ENCODE peak calls at places on chromosomes 4 and X, in nine cellular contexts. F is CD4-positive, alpha-beta T cell; G is endothelial cell; K is nephron progenitor cell; U is HCT116; E is GM20000; P is psoas muscle; X is AG04450; S is neural crest cell. J is an unnamed sample.

GRCh38 chrX:19344661-19345060 is 934 bp downstream of the PDHA1 start:
- DNase-seq in S (no peak), F (no peak), K (no peak), X (no peak), U (no peak), G (no peak), E (no peak), P (no peak), J (no peak)

GRCh38 chrX:47175588-47175980 is 18.0 kb upstream of the UBA1 start:
- DNase-seq in F (no peak), S (no peak), K (no peak), E (no peak), G (no peak), P (no peak), X (no peak), U (no peak), J (no peak)

GRCh38 chr4:54668031-54668611 is 10.4 kb downstream of the KIT start:
- DNase-seq in P (no peak), S (no peak), X (no peak), F (no peak), K (no peak), G (no peak), E (no peak), U (no peak), J (no peak)

GRCh38 chrX:69076084-69076483 is 89.2 kb downstream of the PJA1 start:
- DNase-seq in X (no peak), K (no peak), P (no peak), G (no peak), E (no peak), S (no peak), F (no peak), U (no peak), J (no peak)

GRCh38 chr4:71882113-71882512 is 98.2 kb upstream of the GC start:
- DNase-seq in F (no peak), S (no peak), X (no peak), U (no peak), K (no peak), P (no peak), E (no peak), G (no peak), J (no peak)

GRCh38 chr4:54897590-54897989 is 227.8 kb downstream of the KDR start:
- DNase-seq in P (no peak), S (no peak), X (no peak), U (no peak), K (no peak), F (no peak), G (no peak), E (no peak), J (no peak)

GRCh38 chr4:130747842-130748241 is 1651.9 kb downstream of the C4orf33 start:
- DNase-seq in F (no peak), E (no peak), S (no peak), U (peak; percentile 1), X (no peak), G (no peak), P (no peak), K (no peak), J (no peak)

GRCh38 chrX:150463566-150463965 is 100.4 kb downstream of the MAMLD1 start:
- DNase-seq in S (no peak), E (no peak), X (no peak), U (no peak), G (no peak), K (no peak), F (no peak), P (no peak), J (no peak)

GRCh38 chrX:5568934-5569333 is 659.7 kb downstream of the NLGN4X start:
- DNase-seq in S (no peak), U (no peak), X (no peak), G (no peak), P (no peak), K (no peak), E (no peak), F (no peak), J (no peak)

GRCh38 chrX:132956421-132957210 is 1.8 kb downstream of the HS6ST2 start:
- DNase-seq in K (peak; percentile 58), G (peak; percentile 5), P (peak; percentile 13), S (peak; percentile 31), E (peak; percentile 7), F (no peak), X (no peak), U (no peak), J (peak; percentile 28)

GRCh38 chr4:25500626-25501318 is 123.7 kb downstream of the ANAPC4 start:
- DNase-seq in E (no peak), X (no peak), G (no peak), U (no peak), F (no peak), P (no peak), K (no peak), S (no peak), J (no peak)

GRCh38 chrX:42943051-42943450 is 165.1 kb upstream of the PPP1R2C start:
- DNase-seq in X (no peak), F (no peak), U (no peak), K (no peak), G (no peak), E (no peak), S (no peak), P (no peak), J (no peak)

GRCh38 chr4:184807797-184808718 is 17.7 kb downstream of the ACSL1 start:
- DNase-seq in E (no peak), X (peak; percentile 66), K (no peak), F (no peak), G (no peak), U (no peak), P (peak; percentile 39), S (peak; percentile 56), J (no peak)

GRCh38 chr4:88244821-88245579 is 39.4 kb downstream of the PPM1K start:
- DNase-seq in E (no peak), P (peak; percentile 77), G (no peak), F (no peak), U (no peak), S (no peak), K (no peak), X (no peak), J (no peak)

GRCh38 chr4:113646456-113646809 is 115.1 kb downstream of the CAMK2D start:
- DNase-seq in P (peak; percentile 15), E (no peak), K (no peak), F (no peak), G (peak; percentile 5), X (no peak), S (no peak), U (peak; percentile 18), J (peak; percentile 14)

GRCh38 chr4:10006604-10007435 is 14.5 kb downstream of the SLC2A9 start:
- DNase-seq in P (no peak), F (no peak), U (peak; percentile 77), S (no peak), K (no peak), G (no peak), X (no peak), E (no peak), J (no peak)

GRCh38 chr4:29085748-29086147 is 1634.4 kb upstream of the PCDH7 start:
- DNase-seq in U (no peak), X (no peak), F (no peak), K (no peak), P (no peak), S (no peak), E (no peak), G (no peak), J (no peak)

GRCh38 chr4:29082684-29083083 is 1637.5 kb upstream of the PCDH7 start:
- DNase-seq in S (no peak), E (no peak), G (no peak), K (no peak), X (no peak), P (no peak), F (no peak), U (no peak), J (no peak)

GRCh38 chr4:29079260-29079659 is 1640.9 kb upstream of the PCDH7 start:
- DNase-seq in K (no peak), P (no peak), F (no peak), G (no peak), X (no peak), E (no peak), S (no peak), U (no peak), J (no peak)

GRCh38 chr4:29081230-29081955 is 1638.8 kb upstream of the PCDH7 start:
- DNase-seq in P (no peak), S (no peak), F (no peak), X (no peak), G (no peak), E (no peak), U (peak; percentile 22), K (no peak), J (no peak)
- TF ChIP-seq CTCF in P (no peak), S (peak; percentile 59), F (no peak), X (peak; percentile 40), G (peak; percentile 48), E (no peak), U (peak; percentile 29), K (no peak), J (no peak)

GRCh38 chrX:41922694-41923171 is 621 bp downstream of the CASK start:
- DNase-seq in P (peak; percentile 25), F (no peak), E (no peak), S (peak; percentile 28), G (peak; percentile 33), K (peak; percentile 55), U (no peak), X (no peak), J (peak; percentile 68)
- TF ChIP-seq CTCF in P (no peak), F (no peak), E (no peak), S (no peak), G (no peak), K (no peak), U (no peak), X (no peak), J (no peak)

GRCh38 chrX:70132244-70132643 is 1.0 kb upstream of the IGBP1 start:
- DNase-seq in F (no peak), U (no peak), E (no peak), G (no peak), S (no peak), X (no peak), K (no peak), P (no peak), J (no peak)
- TF ChIP-seq CTCF in F (no peak), U (no peak), E (no peak), G (no peak), S (no peak), X (no peak), K (no peak), P (no peak), J (no peak)

GRCh38 chr4:163195247-163195765 is 28.6 kb upstream of the NAF1 start:
- DNase-seq in G (no peak), U (no peak), P (no peak), F (no peak), X (no peak), E (no peak), S (no peak), K (no peak), J (no peak)

GRCh38 chr4:163193717-163194116 is 27.0 kb upstream of the NAF1 start:
- DNase-seq in U (no peak), G (no peak), P (no peak), F (no peak), S (no peak), X (no peak), K (no peak), E (no peak), J (no peak)

GRCh38 chr4:163196904-163197505 is 30.3 kb upstream of the NAF1 start:
- DNase-seq in P (no peak), E (no peak), U (no peak), X (no peak), G (no peak), K (no peak), F (no peak), S (no peak), J (no peak)

GRCh38 chr4:163191999-163192398 is 25.3 kb upstream of the NAF1 start:
- DNase-seq in K (no peak), F (no peak), S (no peak), E (no peak), U (peak; percentile 31), X (no peak), P (no peak), G (no peak), J (no peak)

GRCh38 chr4:163194593-163194992 is 27.9 kb upstream of the NAF1 start:
- DNase-seq in F (no peak), E (no peak), S (no peak), U (no peak), K (no peak), P (no peak), X (no peak), G (no peak), J (no peak)
- TF ChIP-seq CTCF in F (no peak), E (no peak), S (no peak), U (no peak), K (no peak), P (no peak), X (no peak), G (no peak), J (no peak)